ENCODE peak calls at places on chromosomes 11 and 22, in four cellular contexts. Z, W, P and S are unnamed samples.

GRCh38 chr22:25373961-25374360 is 154.5 kb downstream of the CRYBB2 start:
- DNase-seq in P (no peak), Z (no peak), W (no peak), S (no peak)

GRCh38 chr11:130894322-130895025 is 21.8 kb downstream of the SNX19 start:
- DNase-seq in W (peak; percentile 74), P (peak; percentile 57), Z (peak; percentile 94), S (peak; percentile 67)

GRCh38 chr22:25511725-25512124 is 52.8 kb upstream of the GRK3 start:
- DNase-seq in Z (no peak), P (no peak), W (no peak), S (no peak)

GRCh38 chr11:48012051-48012391 is 31.7 kb downstream of the PTPRJ start:
- DNase-seq in W (no peak), Z (no peak), P (no peak), S (no peak)

GRCh38 chr22:35160268-35160667 is 94.3 kb downstream of the ISX start:
- DNase-seq in P (no peak), Z (no peak), W (no peak), S (no peak)

GRCh38 chr11:73203322-73203721 is 14.8 kb upstream of the P2RY2 start:
- DNase-seq in W (no peak), P (no peak), Z (no peak), S (no peak)

GRCh38 chr11:130179396-130180306 is 20.1 kb downstream of the ST14 start:
- DNase-seq in P (no peak), Z (no peak), W (no peak), S (peak; percentile 76)

GRCh38 chr11:93279911-93280347 is 50.6 kb upstream of the DEUP1 start:
- DNase-seq in Z (no peak), P (no peak), W (no peak), S (no peak)

GRCh38 chr11:85828640-85828978 is 17.7 kb upstream of the SYTL2 start:
- DNase-seq in W (no peak), Z (no peak), P (no peak), S (no peak)

GRCh38 chr11:62614275-62614674 is 1.2 kb downstream of the ROM1 start:
- DNase-seq in W (peak; percentile 63), Z (no peak), P (no peak), S (no peak)

GRCh38 chr11:14331476-14332136 is 27.4 kb downstream of the RRAS2 start:
- DNase-seq in W (no peak), Z (no peak), P (no peak), S (no peak)
- H3K9me2 ChIP-seq in W (no peaks in the 10 kb centered on the region), Z (no peaks in the 10 kb centered on the region), P (no peaks in the 10 kb centered on the region), S (no peaks in the 10 kb centered on the region)

GRCh38 chr11:15724611-15725010 is 609.9 kb downstream of the INSC start:
- DNase-seq in P (no peak), W (no peak), Z (no peak), S (no peak)

GRCh38 chr11:15727125-15727524 is 612.4 kb downstream of the INSC start:
- DNase-seq in Z (no peak), W (no peak), P (no peak), S (no peak)

GRCh38 chr11:15723966-15724365 is 609.2 kb downstream of the INSC start:
- DNase-seq in Z (no peak), P (no peak), W (no peak), S (no peak)

GRCh38 chr11:15726221-15726746 is 611.6 kb downstream of the INSC start:
- DNase-seq in P (no peak), Z (no peak), W (no peak), S (no peak)

DNA sequence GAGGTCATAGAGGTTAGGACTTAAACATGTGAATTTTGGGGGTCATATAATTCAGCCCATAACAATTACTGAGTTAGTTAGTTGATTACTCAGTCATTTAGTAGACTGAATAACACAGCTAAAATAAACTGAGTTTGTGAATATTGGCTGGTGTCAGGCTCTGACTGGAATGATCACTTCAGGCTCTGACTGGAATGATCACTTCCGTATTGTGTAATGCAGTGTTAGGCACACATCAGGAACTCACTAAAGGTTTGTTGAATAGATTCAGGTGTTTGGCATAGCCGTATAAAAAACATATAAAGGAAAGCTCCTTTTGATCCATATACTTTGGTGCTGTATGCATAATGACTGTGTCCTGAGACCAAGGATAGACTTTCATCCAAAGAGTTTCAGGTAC is 610.5 kb downstream of the INSC start:
- DNase-seq in Z (no peak), P (no peak), W (no peak), S (no peak)
- H3K9me2 ChIP-seq in Z (peaks cover 17% of the 10 kb centered on the region), P (no peaks in the 10 kb centered on the region), W (no peaks in the 10 kb centered on the region), S (no peaks in the 10 kb centered on the region)

GRCh38 chr22:23032681-23033080 is 37.6 kb upstream of the GNAZ start:
- DNase-seq in P (no peak), Z (no peak), W (no peak), S (no peak)
- H3K9me2 ChIP-seq in P (no peaks in the 10 kb centered on the region), Z (no peaks in the 10 kb centered on the region), W (no peaks in the 10 kb centered on the region), S (no peaks in the 10 kb centered on the region)

GRCh38 chr11:125552927-125553326 is 16.4 kb upstream of the EI24 start:
- DNase-seq in Z (no peak), W (no peak), P (no peak), S (no peak)

GRCh38 chr11:125553357-125553756 is 15.9 kb upstream of the EI24 start:
- DNase-seq in P (peak; percentile 8), Z (no peak), W (no peak), S (no peak)

GRCh38 chr11:125550780-125551179 is 18.5 kb upstream of the EI24 start:
- DNase-seq in Z (no peak), P (no peak), W (no peak), S (no peak)

GRCh38 chr11:125551835-125552342 is 17.4 kb upstream of the EI24 start:
- DNase-seq in P (no peak), Z (no peak), W (no peak), S (no peak)

GRCh38 chr11:125554038-125554437 is 15.2 kb upstream of the EI24 start:
- DNase-seq in P (no peak), W (no peak), Z (no peak), S (no peak)
- H3K9me2 ChIP-seq in P (no peaks in the 10 kb centered on the region), W (no peaks in the 10 kb centered on the region), Z (no peaks in the 10 kb centered on the region), S (no peaks in the 10 kb centered on the region)

GRCh38 chr11:95322546-95322945 is 91.5 kb upstream of the SESN3 start:
- DNase-seq in P (no peak), Z (no peak), W (peak; percentile 94), S (no peak)

GRCh38 chr11:95324826-95325225 is 93.8 kb upstream of the SESN3 start:
- DNase-seq in W (no peak), Z (no peak), P (no peak), S (no peak)

GRCh38 chr11:95330332-95330731 is 99.3 kb upstream of the SESN3 start:
- DNase-seq in P (no peak), W (peak; percentile 10), Z (no peak), S (no peak)

GRCh38 chr11:95325777-95326258 is 94.8 kb upstream of the SESN3 start:
- DNase-seq in Z (no peak), P (no peak), W (no peak), S (no peak)

GRCh38 chr11:95327273-95327948 is 96.4 kb upstream of the SESN3 start:
- DNase-seq in Z (no peak), P (no peak), W (no peak), S (no peak)
- H3K9me2 ChIP-seq in Z (peaks cover 18% of the 10 kb centered on the region), P (no peaks in the 10 kb centered on the region), W (no peaks in the 10 kb centered on the region), S (no peaks in the 10 kb centered on the region)